ENCODE peak calls at places on chromosome 17, in five cellular contexts. X is skeletal muscle cell; E is naive thymus-derived CD4-positive, alpha-beta T cell; Z is HTR-8/SVneo; R is effector memory CD8-positive, alpha-beta T cell. K is an unnamed sample.

GRCh38 chr17:21385281-21385845 is 9.2 kb downstream of the KCNJ12 start:
- DNase-seq in X (no peak), E (no peak), Z (no peak), R (no peak), K (no peak)

GRCh38 chr17:62653002-62653830 is 25.7 kb downstream of the MRC2 start:
- DNase-seq in X (no peak), E (peak), Z (peak), R (peak), K (no peak)

GRCh38 chr17:18258356-18259038 is at the start of gene FLII:
- DNase-seq in X (no peak), E (peak), Z (peak), R (peak), K (no peak)

GRCh38 chr17:31144427-31144826 is 49.6 kb downstream of the NF1 start:
- DNase-seq in X (no peak), E (no peak), Z (no peak), R (no peak), K (no peak)

GRCh38 chr17:9021158-9021984 is at the start of gene NTN1:
- DNase-seq in X (no peak), E (peak), Z (peak), R (peak), K (no peak)

GRCh38 chr17:81481011-81481799 is 31.4 kb downstream of the ACTG1 start:
- DNase-seq in X (no peak), E (peak), Z (peak), R (no peak), K (no peak)

GRCh38 chr17:40018211-40019121 is 3.2 kb downstream of the CSF3 start:
- DNase-seq in X (no peak), E (no peak), Z (no peak), R (no peak), K (no peak)

GRCh38 chr17:63275318-63275967 is 170.7 kb downstream of the CYB561 start:
- DNase-seq in X (peak), E (no peak), Z (peak), R (no peak), K (peak)

GRCh38 chr17:17443173-17443572 is 33.6 kb upstream of the MED9 start:
- DNase-seq in X (no peak), E (no peak), Z (no peak), R (no peak), K (no peak)

GRCh38 chr17:43694081-43694870 is 32.6 kb upstream of the MEOX1 start:
- DNase-seq in X (no peak), E (peak), Z (peak), R (peak), K (no peak)

K was measured in epithelial cell of prostate.